ENCODE peak calls at places on chromosome 22, in seven cellular contexts. One of them, this sample, is unnamed.

GRCh38 chr22:28112548-28113043 is 193.5 kb upstream of the PITPNB start:
- DNase-seq in dorsolateral prefrontal cortex: no peak
- DNase-seq in left ventricle myocardium superior: peak; percentile 66
- DNase-seq in GM10248: no peak
- DNase-seq in heart right ventricle: peak; percentile 51
- DNase-seq in stimulated activated CD4-positive, alpha-beta T cell treated with anti-CD3 and anti-CD28 coated beads, Interleukin-2, amount 100 ng/mL, for 48 hours: no peak
- DNase-seq in T-helper 9 cell: no peak
- DNase-seq in this sample: no peak

GRCh38 chr22:24330636-24331035 is 60.0 kb downstream of the SPECC1L start:
- DNase-seq in dorsolateral prefrontal cortex: no peak
- DNase-seq in stimulated activated CD4-positive, alpha-beta T cell treated with anti-CD3 and anti-CD28 coated beads, Interleukin-2, amount 100 ng/mL, for 48 hours: no peak
- DNase-seq in GM10248: no peak
- DNase-seq in left ventricle myocardium superior: no peak
- DNase-seq in heart right ventricle: no peak
- DNase-seq in T-helper 9 cell: no peak
- DNase-seq in this sample: no peak

GRCh38 chr22:27228771-27229170 is 571.4 kb downstream of the MIAT start:
- DNase-seq in dorsolateral prefrontal cortex: no peak
- DNase-seq in stimulated activated CD4-positive, alpha-beta T cell treated with anti-CD3 and anti-CD28 coated beads, Interleukin-2, amount 100 ng/mL, for 48 hours: no peak
- DNase-seq in left ventricle myocardium superior: no peak
- DNase-seq in heart right ventricle: no peak
- DNase-seq in GM10248: no peak
- DNase-seq in T-helper 9 cell: no peak
- DNase-seq in this sample: no peak

GRCh38 chr22:44577391-44578114 is 79.5 kb upstream of the RTL6 start:
- DNase-seq in stimulated activated CD4-positive, alpha-beta T cell treated with anti-CD3 and anti-CD28 coated beads, Interleukin-2, amount 100 ng/mL, for 48 hours: no peak
- DNase-seq in T-helper 9 cell: no peak
- DNase-seq in dorsolateral prefrontal cortex: no peak
- DNase-seq in GM10248: no peak
- DNase-seq in heart right ventricle: no peak
- DNase-seq in left ventricle myocardium superior: peak; percentile 13
- DNase-seq in this sample: no peak

GRCh38 chr22:19086944-19087343 is 35.3 kb downstream of the DGCR2 start:
- DNase-seq in T-helper 9 cell: no peak
- DNase-seq in left ventricle myocardium superior: no peak
- DNase-seq in GM10248: no peak
- DNase-seq in dorsolateral prefrontal cortex: no peak
- DNase-seq in heart right ventricle: no peak
- DNase-seq in stimulated activated CD4-positive, alpha-beta T cell treated with anti-CD3 and anti-CD28 coated beads, Interleukin-2, amount 100 ng/mL, for 48 hours: no peak
- DNase-seq in this sample: no peak

GRCh38 chr22:38927033-38927789 is 30.2 kb upstream of the APOBEC3A start:
- DNase-seq in T-helper 9 cell: peak; percentile 19
- DNase-seq in dorsolateral prefrontal cortex: peak; percentile 70
- DNase-seq in GM10248: peak; percentile 75
- DNase-seq in heart right ventricle: peak; percentile 65
- DNase-seq in left ventricle myocardium superior: peak; percentile 85
- DNase-seq in stimulated activated CD4-positive, alpha-beta T cell treated with anti-CD3 and anti-CD28 coated beads, Interleukin-2, amount 100 ng/mL, for 48 hours: peak; percentile 58
- DNase-seq in this sample: peak; percentile 66

GRCh38 chr22:41305646-41306045 is 4.3 kb downstream of the ZC3H7B start:
- DNase-seq in GM10248: no peak
- DNase-seq in left ventricle myocardium superior: no peak
- DNase-seq in T-helper 9 cell: no peak
- DNase-seq in heart right ventricle: no peak
- DNase-seq in stimulated activated CD4-positive, alpha-beta T cell treated with anti-CD3 and anti-CD28 coated beads, Interleukin-2, amount 100 ng/mL, for 48 hours: no peak
- DNase-seq in dorsolateral prefrontal cortex: no peak
- DNase-seq in this sample: no peak

GRCh38 chr22:24803064-24803542 is 2.9 kb upstream of the SGSM1 start:
- DNase-seq in stimulated activated CD4-positive, alpha-beta T cell treated with anti-CD3 and anti-CD28 coated beads, Interleukin-2, amount 100 ng/mL, for 48 hours: peak; percentile 61
- DNase-seq in GM10248: peak; percentile 65
- DNase-seq in heart right ventricle: peak; percentile 63
- DNase-seq in T-helper 9 cell: peak; percentile 64
- DNase-seq in dorsolateral prefrontal cortex: peak; percentile 45
- DNase-seq in left ventricle myocardium superior: peak; percentile 59
- DNase-seq in this sample: peak; percentile 62

GRCh38 chr22:45224988-45225731 is 15.5 kb downstream of the KIAA0930 start:
- DNase-seq in dorsolateral prefrontal cortex: peak; percentile 94
- DNase-seq in heart right ventricle: no peak
- DNase-seq in stimulated activated CD4-positive, alpha-beta T cell treated with anti-CD3 and anti-CD28 coated beads, Interleukin-2, amount 100 ng/mL, for 48 hours: no peak
- DNase-seq in GM10248: no peak
- DNase-seq in T-helper 9 cell: no peak
- DNase-seq in left ventricle myocardium superior: no peak
- DNase-seq in this sample: no peak

GRCh38 chr22:30514252-30514651 is 8.8 kb upstream of the SEC14L4 start:
- DNase-seq in T-helper 9 cell: no peak
- DNase-seq in stimulated activated CD4-positive, alpha-beta T cell treated with anti-CD3 and anti-CD28 coated beads, Interleukin-2, amount 100 ng/mL, for 48 hours: no peak
- DNase-seq in heart right ventricle: no peak
- DNase-seq in left ventricle myocardium superior: no peak
- DNase-seq in dorsolateral prefrontal cortex: no peak
- DNase-seq in GM10248: no peak
- DNase-seq in this sample: no peak

This sample was measured in ovary.